ENCODE peak calls at places on chromosomes 3 and 15, in ten cellular contexts. One of them, this sample, is unnamed. For H3K27me3, the result is how much of the 10 kb centered on the place peaks cover.

GRCh38 chr3:13783556-13783955 is 96.3 kb downstream of the WNT7A start:
- DNase-seq in dorsolateral prefrontal cortex: no peak
- DNase-seq in spleen: no peak
- DNase-seq in stomach: no peak
- DNase-seq in HCT116: no peak
- DNase-seq in uterus: no peak
- DNase-seq in lower lobe of right lung: no peak
- DNase-seq in sigmoid colon: no peak
- DNase-seq in fibroblast of lung: no peak
- DNase-seq in PC-3: no peak
- DNase-seq in this sample: no peak

GRCh38 chr3:116270053-116270452 is 175.2 kb downstream of the LSAMP start:
- DNase-seq in uterus: no peak
- DNase-seq in sigmoid colon: no peak
- DNase-seq in dorsolateral prefrontal cortex: no peak
- DNase-seq in spleen: no peak
- DNase-seq in fibroblast of lung: peak
- DNase-seq in HCT116: no peak
- DNase-seq in PC-3: peak
- DNase-seq in lower lobe of right lung: no peak
- DNase-seq in stomach: no peak
- DNase-seq in this sample: no peak

GRCh38 chr3:58532794-58533220 is 4.2 kb downstream of the ACOX2 start:
- DNase-seq in sigmoid colon: peak
- DNase-seq in uterus: peak
- DNase-seq in fibroblast of lung: peak
- DNase-seq in stomach: peak
- DNase-seq in HCT116: peak
- DNase-seq in dorsolateral prefrontal cortex: peak
- DNase-seq in lower lobe of right lung: peak
- DNase-seq in spleen: peak
- DNase-seq in PC-3: peak
- DNase-seq in this sample: peak

GRCh38 chr3:117657278-117657677 is 947.7 kb downstream of the TUSC7 start:
- DNase-seq in uterus: no peak
- DNase-seq in PC-3: no peak
- DNase-seq in sigmoid colon: no peak
- DNase-seq in fibroblast of lung: no peak
- DNase-seq in spleen: no peak
- DNase-seq in dorsolateral prefrontal cortex: no peak
- DNase-seq in stomach: no peak
- DNase-seq in lower lobe of right lung: no peak
- DNase-seq in HCT116: no peak
- DNase-seq in this sample: no peak

GRCh38 chr3:15325228-15325627 is 7.2 kb downstream of the SH3BP5 start:
- DNase-seq in sigmoid colon: no peak
- DNase-seq in PC-3: peak
- DNase-seq in HCT116: no peak
- DNase-seq in spleen: no peak
- DNase-seq in lower lobe of right lung: no peak
- DNase-seq in uterus: peak
- DNase-seq in dorsolateral prefrontal cortex: no peak
- DNase-seq in stomach: no peak
- DNase-seq in fibroblast of lung: peak
- DNase-seq in this sample: no peak

GRCh38 chr3:50170689-50171088 is 15.6 kb downstream of the SEMA3F start:
- DNase-seq in lower lobe of right lung: no peak
- DNase-seq in stomach: no peak
- DNase-seq in dorsolateral prefrontal cortex: no peak
- DNase-seq in PC-3: peak
- DNase-seq in spleen: peak
- DNase-seq in HCT116: no peak
- DNase-seq in uterus: peak
- DNase-seq in sigmoid colon: no peak
- DNase-seq in fibroblast of lung: peak
- DNase-seq in this sample: no peak

GRCh38 chr15:60399246-60399915 is 1.6 kb upstream of the ANXA2 start:
- DNase-seq in dorsolateral prefrontal cortex: no peak
- DNase-seq in HCT116: no peak
- DNase-seq in PC-3: no peak
- DNase-seq in stomach: no peak
- DNase-seq in fibroblast of lung: no peak
- DNase-seq in uterus: no peak
- DNase-seq in lower lobe of right lung: no peak
- DNase-seq in sigmoid colon: peak
- DNase-seq in spleen: no peak
- DNase-seq in this sample: no peak

GRCh38 chr3:170387952-170388351 is 30.4 kb downstream of the SKIL start:
- DNase-seq in stomach: no peak
- DNase-seq in lower lobe of right lung: no peak
- DNase-seq in fibroblast of lung: peak
- DNase-seq in spleen: no peak
- DNase-seq in dorsolateral prefrontal cortex: no peak
- DNase-seq in PC-3: no peak
- DNase-seq in HCT116: no peak
- DNase-seq in sigmoid colon: no peak
- DNase-seq in uterus: no peak
- DNase-seq in this sample: no peak

GRCh38 chr15:74573987-74574386 is 33.0 kb downstream of the ARID3B start:
- DNase-seq in sigmoid colon: no peak
- DNase-seq in lower lobe of right lung: no peak
- DNase-seq in fibroblast of lung: peak
- DNase-seq in PC-3: peak
- DNase-seq in spleen: no peak
- DNase-seq in stomach: no peak
- DNase-seq in HCT116: no peak
- DNase-seq in uterus: no peak
- DNase-seq in dorsolateral prefrontal cortex: no peak
- DNase-seq in this sample: no peak

GRCh38 chr15:80615783-80616391 is 79.2 kb upstream of the ABHD17C start:
- DNase-seq in uterus: no peak
- DNase-seq in HCT116: no peak
- DNase-seq in stomach: peak
- DNase-seq in fibroblast of lung: peak
- DNase-seq in spleen: no peak
- DNase-seq in sigmoid colon: peak
- DNase-seq in lower lobe of right lung: peak
- DNase-seq in dorsolateral prefrontal cortex: no peak
- DNase-seq in PC-3: peak
- DNase-seq in this sample: no peak

GRCh38 chr3:116140100-116140689 is 305.1 kb downstream of the LSAMP start:
- DNase-seq in PC-3: peak
- DNase-seq in stomach: no peak
- DNase-seq in sigmoid colon: no peak
- DNase-seq in lower lobe of right lung: no peak
- DNase-seq in uterus: no peak
- DNase-seq in HCT116: peak
- DNase-seq in fibroblast of lung: peak
- DNase-seq in spleen: no peak
- DNase-seq in dorsolateral prefrontal cortex: no peak
- DNase-seq in this sample: peak

GRCh38 chr3:128432898-128433629 is 33.6 kb downstream of the DNAJB8 start:
- DNase-seq in dorsolateral prefrontal cortex: no peak
- DNase-seq in PC-3: peak
- DNase-seq in fibroblast of lung: no peak
- DNase-seq in spleen: no peak
- DNase-seq in HCT116: no peak
- DNase-seq in lower lobe of right lung: no peak
- DNase-seq in sigmoid colon: no peak
- DNase-seq in stomach: no peak
- DNase-seq in uterus: no peak
- DNase-seq in this sample: peak

GRCh38 chr3:184375747-184376495 is 2.1 kb downstream of the THPO start:
- DNase-seq in stomach: no peak
- DNase-seq in dorsolateral prefrontal cortex: no peak
- DNase-seq in uterus: no peak
- DNase-seq in fibroblast of lung: no peak
- DNase-seq in lower lobe of right lung: no peak
- DNase-seq in sigmoid colon: no peak
- DNase-seq in PC-3: no peak
- DNase-seq in HCT116: no peak
- DNase-seq in spleen: peak
- DNase-seq in this sample: no peak
- H3K27me3 ChIP-seq in stomach: under half
- H3K27me3 ChIP-seq in dorsolateral prefrontal cortex: under half
- H3K27me3 ChIP-seq in uterus: under half
- H3K27me3 ChIP-seq in fibroblast of lung: under half
- H3K27me3 ChIP-seq in lower lobe of right lung: under half
- H3K27me3 ChIP-seq in sigmoid colon: under half
- H3K27me3 ChIP-seq in PC-3: half or more
- H3K27me3 ChIP-seq in HCT116: under half
- H3K27me3 ChIP-seq in spleen: under half
- H3K27me3 ChIP-seq in this sample: under half

DNA sequence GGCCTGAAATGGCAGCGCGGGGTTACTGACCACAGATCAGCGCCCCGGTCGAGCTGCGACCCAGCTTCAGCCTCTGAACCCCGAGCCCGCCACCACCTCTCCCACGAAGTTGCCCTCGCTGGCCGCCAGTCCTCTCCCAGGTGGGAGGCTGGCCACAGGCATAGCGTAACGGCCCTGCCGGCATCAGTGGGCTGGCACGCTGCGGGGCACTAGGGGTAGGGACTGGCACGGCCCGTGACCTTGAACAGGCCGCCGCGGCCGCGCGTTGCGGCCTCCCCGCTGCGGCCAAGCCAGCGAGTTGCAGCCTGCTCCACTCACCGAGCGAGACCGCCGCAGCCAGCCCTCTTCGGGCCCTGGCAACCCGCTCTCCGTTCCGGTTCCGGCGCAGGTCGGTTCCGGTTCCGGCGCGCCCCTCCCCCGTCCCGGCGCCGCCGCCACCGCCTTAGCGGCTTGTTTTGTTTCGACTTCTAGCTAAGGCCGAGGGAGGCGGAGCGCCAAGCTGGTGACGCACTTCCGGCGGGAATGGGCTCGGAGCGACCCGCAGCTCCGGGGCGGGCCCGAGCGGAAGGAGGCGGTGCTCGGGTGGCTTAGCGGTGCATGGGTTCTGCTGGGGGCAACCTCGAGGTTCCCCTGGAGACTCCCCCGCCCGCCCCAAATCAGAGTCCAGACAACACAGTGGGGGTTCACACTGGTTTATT is at the start of gene USP19:
- DNase-seq in stomach: peak
- DNase-seq in uterus: peak
- DNase-seq in dorsolateral prefrontal cortex: peak
- DNase-seq in spleen: peak
- DNase-seq in PC-3: peak
- DNase-seq in sigmoid colon: peak
- DNase-seq in fibroblast of lung: peak
- DNase-seq in HCT116: peak
- DNase-seq in lower lobe of right lung: peak
- DNase-seq in this sample: peak
- TF ChIP-seq CTCF in stomach: no peak
- TF ChIP-seq CTCF in uterus: no peak
- TF ChIP-seq CTCF in dorsolateral prefrontal cortex: no peak
- TF ChIP-seq CTCF in spleen: no peak
- TF ChIP-seq CTCF in PC-3: no peak
- TF ChIP-seq CTCF in sigmoid colon: no peak
- TF ChIP-seq CTCF in fibroblast of lung: no peak
- TF ChIP-seq CTCF in HCT116: no peak
- TF ChIP-seq CTCF in lower lobe of right lung: no peak
- TF ChIP-seq CTCF in this sample: no peak

GRCh38 chr3:103295974-103296570 is 861.3 kb downstream of the ZPLD1 start:
- DNase-seq in lower lobe of right lung: no peak
- DNase-seq in PC-3: peak
- DNase-seq in uterus: no peak
- DNase-seq in spleen: no peak
- DNase-seq in HCT116: peak
- DNase-seq in stomach: no peak
- DNase-seq in fibroblast of lung: peak
- DNase-seq in dorsolateral prefrontal cortex: no peak
- DNase-seq in sigmoid colon: no peak
- DNase-seq in this sample: peak
- H3K27me3 ChIP-seq in lower lobe of right lung: under half
- H3K27me3 ChIP-seq in PC-3: under half
- H3K27me3 ChIP-seq in uterus: under half
- H3K27me3 ChIP-seq in spleen: under half
- H3K27me3 ChIP-seq in HCT116: under half
- H3K27me3 ChIP-seq in stomach: under half
- H3K27me3 ChIP-seq in fibroblast of lung: under half
- H3K27me3 ChIP-seq in dorsolateral prefrontal cortex: under half
- H3K27me3 ChIP-seq in sigmoid colon: under half
- H3K27me3 ChIP-seq in this sample: under half

DNA sequence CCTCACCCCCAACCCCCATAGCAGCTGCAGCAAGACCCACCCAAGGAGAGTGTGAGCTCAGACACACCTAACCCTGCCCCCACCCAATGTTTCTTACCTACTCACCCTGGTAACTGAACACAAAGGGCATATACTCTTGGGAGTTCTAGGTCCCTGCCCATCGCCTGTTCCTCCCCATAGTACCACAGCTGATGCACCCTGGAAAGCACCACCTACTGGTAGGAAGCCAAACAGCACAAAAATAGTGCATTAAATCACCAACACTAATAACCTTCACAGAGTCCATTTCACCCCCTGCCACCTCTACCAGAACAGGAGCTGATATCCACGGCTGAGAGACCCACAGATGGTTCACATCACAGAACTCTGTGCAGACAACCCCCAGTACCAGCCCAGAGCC is 245.2 kb downstream of the EFHB start:
- DNase-seq in uterus: no peak
- DNase-seq in PC-3: no peak
- DNase-seq in spleen: no peak
- DNase-seq in lower lobe of right lung: no peak
- DNase-seq in sigmoid colon: no peak
- DNase-seq in stomach: no peak
- DNase-seq in dorsolateral prefrontal cortex: no peak
- DNase-seq in HCT116: no peak
- DNase-seq in fibroblast of lung: no peak
- DNase-seq in this sample: no peak
- TF ChIP-seq CTCF in uterus: no peak
- TF ChIP-seq CTCF in PC-3: no peak
- TF ChIP-seq CTCF in spleen: no peak
- TF ChIP-seq CTCF in lower lobe of right lung: no peak
- TF ChIP-seq CTCF in sigmoid colon: no peak
- TF ChIP-seq CTCF in stomach: no peak
- TF ChIP-seq CTCF in dorsolateral prefrontal cortex: no peak
- TF ChIP-seq CTCF in HCT116: no peak
- TF ChIP-seq CTCF in fibroblast of lung: no peak
- TF ChIP-seq CTCF in this sample: no peak

GRCh38 chr3:45785626-45786150 is 10.6 kb downstream of the SLC6A20 start:
- DNase-seq in uterus: no peak
- DNase-seq in stomach: peak
- DNase-seq in sigmoid colon: peak
- DNase-seq in dorsolateral prefrontal cortex: no peak
- DNase-seq in HCT116: no peak
- DNase-seq in spleen: no peak
- DNase-seq in lower lobe of right lung: no peak
- DNase-seq in fibroblast of lung: no peak
- DNase-seq in PC-3: no peak
- DNase-seq in this sample: no peak
- H3K27me3 ChIP-seq in uterus: under half
- H3K27me3 ChIP-seq in stomach: under half
- H3K27me3 ChIP-seq in sigmoid colon: under half
- H3K27me3 ChIP-seq in dorsolateral prefrontal cortex: under half
- H3K27me3 ChIP-seq in HCT116: under half
- H3K27me3 ChIP-seq in spleen: under half
- H3K27me3 ChIP-seq in lower lobe of right lung: under half
- H3K27me3 ChIP-seq in fibroblast of lung: under half
- H3K27me3 ChIP-seq in PC-3: under half
- H3K27me3 ChIP-seq in this sample: under half

GRCh38 chr3:140022061-140022781 is 87.2 kb downstream of the CLSTN2 start:
- DNase-seq in spleen: no peak
- DNase-seq in dorsolateral prefrontal cortex: peak
- DNase-seq in stomach: no peak
- DNase-seq in PC-3: no peak
- DNase-seq in uterus: no peak
- DNase-seq in lower lobe of right lung: no peak
- DNase-seq in fibroblast of lung: peak
- DNase-seq in sigmoid colon: no peak
- DNase-seq in HCT116: no peak
- DNase-seq in this sample: no peak
- TF ChIP-seq CTCF in spleen: no peak
- TF ChIP-seq CTCF in dorsolateral prefrontal cortex: no peak
- TF ChIP-seq CTCF in stomach: no peak
- TF ChIP-seq CTCF in PC-3: no peak
- TF ChIP-seq CTCF in uterus: no peak
- TF ChIP-seq CTCF in lower lobe of right lung: no peak
- TF ChIP-seq CTCF in fibroblast of lung: no peak
- TF ChIP-seq CTCF in sigmoid colon: no peak
- TF ChIP-seq CTCF in HCT116: no peak
- TF ChIP-seq CTCF in this sample: no peak

This sample was measured in cardiac muscle cell.